ENCODE peak calls at places on chromosomes 3 and 15, in eight cellular contexts. One of them, this sample, is unnamed.

GRCh38 chr3:114308830-114309229 is 15.0 kb downstream of the TIGIT start:
- DNase-seq in HFFc6: no peak
- DNase-seq in AG04450: no peak
- DNase-seq in foreskin keratinocyte: no peak
- DNase-seq in left lung: no peak
- DNase-seq in GM13977: no peak
- DNase-seq in fibroblast of lung: no peak
- DNase-seq in tibial artery: no peak
- DNase-seq in this sample: no peak

GRCh38 chr15:60407406-60407805 is 9.6 kb upstream of the ANXA2 start:
- DNase-seq in left lung: no peak
- DNase-seq in HFFc6: peak
- DNase-seq in fibroblast of lung: peak
- DNase-seq in tibial artery: no peak
- DNase-seq in GM13977: no peak
- DNase-seq in AG04450: no peak
- DNase-seq in foreskin keratinocyte: peak
- DNase-seq in this sample: no peak

GRCh38 chr15:58469432-58470353 is 37.9 kb downstream of the LIPC start:
- DNase-seq in tibial artery: no peak
- DNase-seq in foreskin keratinocyte: peak
- DNase-seq in left lung: no peak
- DNase-seq in GM13977: no peak
- DNase-seq in fibroblast of lung: peak
- DNase-seq in HFFc6: peak
- DNase-seq in AG04450: peak
- DNase-seq in this sample: no peak

GRCh38 chr3:33467786-33468185 is 27.6 kb upstream of the UBP1 start:
- DNase-seq in fibroblast of lung: peak
- DNase-seq in left lung: no peak
- DNase-seq in AG04450: no peak
- DNase-seq in tibial artery: no peak
- DNase-seq in HFFc6: no peak
- DNase-seq in foreskin keratinocyte: no peak
- DNase-seq in GM13977: no peak
- DNase-seq in this sample: no peak

GRCh38 chr3:122092460-122093165 is 37.5 kb downstream of the CD86 start:
- DNase-seq in GM13977: no peak
- DNase-seq in HFFc6: peak
- DNase-seq in foreskin keratinocyte: no peak
- DNase-seq in fibroblast of lung: peak
- DNase-seq in tibial artery: no peak
- DNase-seq in left lung: no peak
- DNase-seq in AG04450: no peak
- DNase-seq in this sample: peak

GRCh38 chr15:77064539-77065308 is 6.2 kb downstream of the TSPAN3 start:
- DNase-seq in fibroblast of lung: peak
- DNase-seq in HFFc6: no peak
- DNase-seq in tibial artery: no peak
- DNase-seq in AG04450: no peak
- DNase-seq in foreskin keratinocyte: peak
- DNase-seq in GM13977: no peak
- DNase-seq in left lung: no peak
- DNase-seq in this sample: no peak

GRCh38 chr3:152349397-152349796 is 80.7 kb downstream of the MBNL1 start:
- DNase-seq in AG04450: no peak
- DNase-seq in HFFc6: peak
- DNase-seq in left lung: no peak
- DNase-seq in GM13977: no peak
- DNase-seq in tibial artery: no peak
- DNase-seq in fibroblast of lung: peak
- DNase-seq in foreskin keratinocyte: no peak
- DNase-seq in this sample: no peak

GRCh38 chr15:98420837-98421236 is 227.5 kb upstream of the IGF1R start:
- DNase-seq in HFFc6: no peak
- DNase-seq in AG04450: no peak
- DNase-seq in foreskin keratinocyte: no peak
- DNase-seq in GM13977: no peak
- DNase-seq in tibial artery: no peak
- DNase-seq in left lung: no peak
- DNase-seq in fibroblast of lung: no peak
- DNase-seq in this sample: no peak

GRCh38 chr3:10999516-10999915 is 7.0 kb downstream of the SLC6A1 start:
- DNase-seq in HFFc6: no peak
- DNase-seq in tibial artery: no peak
- DNase-seq in fibroblast of lung: no peak
- DNase-seq in foreskin keratinocyte: no peak
- DNase-seq in AG04450: no peak
- DNase-seq in GM13977: no peak
- DNase-seq in left lung: no peak
- DNase-seq in this sample: no peak

GRCh38 chr15:89858661-89859458 is 34.9 kb downstream of the AP3S2 start:
- DNase-seq in fibroblast of lung: no peak
- DNase-seq in GM13977: no peak
- DNase-seq in foreskin keratinocyte: no peak
- DNase-seq in HFFc6: no peak
- DNase-seq in left lung: no peak
- DNase-seq in AG04450: no peak
- DNase-seq in tibial artery: no peak
- DNase-seq in this sample: no peak

GRCh38 chr15:31473384-31474058 is 146.9 kb downstream of the KLF13 start:
- DNase-seq in HFFc6: no peak
- DNase-seq in GM13977: no peak
- DNase-seq in fibroblast of lung: no peak
- DNase-seq in AG04450: no peak
- DNase-seq in tibial artery: peak
- DNase-seq in foreskin keratinocyte: no peak
- DNase-seq in left lung: no peak
- DNase-seq in this sample: no peak

GRCh38 chr3:136465296-136465695 is 215.2 kb downstream of the PCCB start:
- DNase-seq in HFFc6: no peak
- DNase-seq in left lung: no peak
- DNase-seq in foreskin keratinocyte: no peak
- DNase-seq in GM13977: no peak
- DNase-seq in fibroblast of lung: peak
- DNase-seq in tibial artery: no peak
- DNase-seq in AG04450: no peak
- DNase-seq in this sample: no peak

GRCh38 chr3:194346621-194347020 is 4.5 kb downstream of the CPN2 start:
- DNase-seq in HFFc6: no peak
- DNase-seq in GM13977: no peak
- DNase-seq in left lung: no peak
- DNase-seq in tibial artery: no peak
- DNase-seq in fibroblast of lung: no peak
- DNase-seq in AG04450: no peak
- DNase-seq in foreskin keratinocyte: no peak
- DNase-seq in this sample: no peak

GRCh38 chr3:126971891-126972351 is 11.0 kb upstream of the PLXNA1 start:
- DNase-seq in tibial artery: peak
- DNase-seq in left lung: peak
- DNase-seq in AG04450: no peak
- DNase-seq in HFFc6: no peak
- DNase-seq in fibroblast of lung: peak
- DNase-seq in foreskin keratinocyte: no peak
- DNase-seq in GM13977: no peak
- DNase-seq in this sample: no peak

GRCh38 chr3:78029775-78030174 is 989.9 kb downstream of the ROBO2 start:
- DNase-seq in foreskin keratinocyte: no peak
- DNase-seq in tibial artery: no peak
- DNase-seq in fibroblast of lung: no peak
- DNase-seq in HFFc6: no peak
- DNase-seq in AG04450: no peak
- DNase-seq in GM13977: no peak
- DNase-seq in left lung: peak
- DNase-seq in this sample: no peak

GRCh38 chr3:125211523-125212095 is 939 bp downstream of the SLC12A8 start:
- DNase-seq in AG04450: no peak
- DNase-seq in tibial artery: no peak
- DNase-seq in fibroblast of lung: no peak
- DNase-seq in GM13977: no peak
- DNase-seq in foreskin keratinocyte: no peak
- DNase-seq in HFFc6: no peak
- DNase-seq in left lung: no peak
- DNase-seq in this sample: no peak

GRCh38 chr3:129567932-129568331 is 25.0 kb downstream of the H1-8 start:
- DNase-seq in HFFc6: no peak
- DNase-seq in GM13977: no peak
- DNase-seq in fibroblast of lung: no peak
- DNase-seq in left lung: no peak
- DNase-seq in AG04450: no peak
- DNase-seq in foreskin keratinocyte: no peak
- DNase-seq in tibial artery: no peak
- DNase-seq in this sample: no peak

GRCh38 chr15:63345391-63345752 is 36.3 kb downstream of the CA12 start:
- DNase-seq in GM13977: no peak
- DNase-seq in AG04450: no peak
- DNase-seq in foreskin keratinocyte: no peak
- DNase-seq in tibial artery: no peak
- DNase-seq in left lung: no peak
- DNase-seq in HFFc6: no peak
- DNase-seq in fibroblast of lung: no peak
- DNase-seq in this sample: no peak

GRCh38 chr3:168095611-168096209 is at the start of gene GOLIM4:
- DNase-seq in left lung: peak
- DNase-seq in AG04450: peak
- DNase-seq in tibial artery: peak
- DNase-seq in GM13977: peak
- DNase-seq in foreskin keratinocyte: no peak
- DNase-seq in fibroblast of lung: peak
- DNase-seq in HFFc6: peak
- DNase-seq in this sample: peak

GRCh38 chr15:63815796-63816533 is 17.8 kb downstream of the HERC1 start:
- DNase-seq in GM13977: no peak
- DNase-seq in foreskin keratinocyte: no peak
- DNase-seq in HFFc6: no peak
- DNase-seq in fibroblast of lung: no peak
- DNase-seq in AG04450: no peak
- DNase-seq in tibial artery: no peak
- DNase-seq in left lung: no peak
- DNase-seq in this sample: no peak

GRCh38 chr3:58034738-58035511 is 26.7 kb downstream of the FLNB start:
- DNase-seq in tibial artery: no peak
- DNase-seq in foreskin keratinocyte: no peak
- DNase-seq in HFFc6: no peak
- DNase-seq in GM13977: peak
- DNase-seq in fibroblast of lung: no peak
- DNase-seq in left lung: no peak
- DNase-seq in AG04450: no peak
- DNase-seq in this sample: no peak

GRCh38 chr3:150150633-150151032 is 179.9 kb upstream of the PFN2 start:
- DNase-seq in HFFc6: peak
- DNase-seq in GM13977: no peak
- DNase-seq in AG04450: no peak
- DNase-seq in left lung: no peak
- DNase-seq in tibial artery: no peak
- DNase-seq in fibroblast of lung: no peak
- DNase-seq in foreskin keratinocyte: no peak
- DNase-seq in this sample: no peak

DNA sequence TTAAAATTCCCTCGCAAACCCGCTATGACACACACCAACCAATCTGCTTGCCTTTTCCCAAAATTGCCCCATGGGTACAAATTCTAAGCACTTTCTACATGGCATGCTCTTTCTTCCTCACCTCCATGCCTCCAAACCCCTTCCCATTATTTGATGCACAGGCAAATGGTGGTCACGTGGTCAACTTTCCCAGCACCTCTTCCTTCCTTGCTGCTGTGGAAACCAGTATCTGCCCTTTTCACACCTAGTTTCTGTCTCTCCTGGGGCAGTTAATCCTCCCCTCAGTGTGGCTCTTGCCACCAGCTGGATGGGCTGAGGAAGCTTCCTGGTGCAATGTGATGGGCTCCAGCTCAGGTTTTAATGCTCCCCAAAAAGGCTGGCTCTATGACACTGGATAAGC is 38.4 kb upstream of the ST8SIA2 start:
- DNase-seq in AG04450: no peak
- DNase-seq in fibroblast of lung: no peak
- DNase-seq in HFFc6: no peak
- DNase-seq in GM13977: no peak
- DNase-seq in tibial artery: no peak
- DNase-seq in foreskin keratinocyte: no peak
- DNase-seq in left lung: no peak
- DNase-seq in this sample: no peak
- TF ChIP-seq CTCF in AG04450: no peak
- TF ChIP-seq CTCF in fibroblast of lung: no peak
- TF ChIP-seq CTCF in HFFc6: no peak
- TF ChIP-seq CTCF in GM13977: no peak
- TF ChIP-seq CTCF in tibial artery: no peak
- TF ChIP-seq CTCF in foreskin keratinocyte: no peak
- TF ChIP-seq CTCF in left lung: no peak
- TF ChIP-seq CTCF in this sample: no peak

GRCh38 chr3:141370065-141370533 is 1.8 kb downstream of the ZBTB38 start:
- DNase-seq in GM13977: peak
- DNase-seq in tibial artery: peak
- DNase-seq in HFFc6: peak
- DNase-seq in foreskin keratinocyte: no peak
- DNase-seq in fibroblast of lung: peak
- DNase-seq in AG04450: no peak
- DNase-seq in left lung: no peak
- DNase-seq in this sample: peak
- TF ChIP-seq CTCF in GM13977: peak
- TF ChIP-seq CTCF in tibial artery: peak
- TF ChIP-seq CTCF in HFFc6: peak
- TF ChIP-seq CTCF in foreskin keratinocyte: peak
- TF ChIP-seq CTCF in fibroblast of lung: peak
- TF ChIP-seq CTCF in AG04450: peak
- TF ChIP-seq CTCF in left lung: no peak
- TF ChIP-seq CTCF in this sample: no peak

GRCh38 chr3:68025189-68025588 is 370.8 kb upstream of the SUCLG2 start:
- DNase-seq in fibroblast of lung: no peak
- DNase-seq in GM13977: no peak
- DNase-seq in foreskin keratinocyte: no peak
- DNase-seq in tibial artery: no peak
- DNase-seq in HFFc6: no peak
- DNase-seq in AG04450: no peak
- DNase-seq in left lung: no peak
- DNase-seq in this sample: no peak
- TF ChIP-seq CTCF in fibroblast of lung: no peak
- TF ChIP-seq CTCF in GM13977: no peak
- TF ChIP-seq CTCF in foreskin keratinocyte: no peak
- TF ChIP-seq CTCF in tibial artery: no peak
- TF ChIP-seq CTCF in HFFc6: no peak
- TF ChIP-seq CTCF in AG04450: no peak
- TF ChIP-seq CTCF in left lung: no peak
- TF ChIP-seq CTCF in this sample: no peak

DNA sequence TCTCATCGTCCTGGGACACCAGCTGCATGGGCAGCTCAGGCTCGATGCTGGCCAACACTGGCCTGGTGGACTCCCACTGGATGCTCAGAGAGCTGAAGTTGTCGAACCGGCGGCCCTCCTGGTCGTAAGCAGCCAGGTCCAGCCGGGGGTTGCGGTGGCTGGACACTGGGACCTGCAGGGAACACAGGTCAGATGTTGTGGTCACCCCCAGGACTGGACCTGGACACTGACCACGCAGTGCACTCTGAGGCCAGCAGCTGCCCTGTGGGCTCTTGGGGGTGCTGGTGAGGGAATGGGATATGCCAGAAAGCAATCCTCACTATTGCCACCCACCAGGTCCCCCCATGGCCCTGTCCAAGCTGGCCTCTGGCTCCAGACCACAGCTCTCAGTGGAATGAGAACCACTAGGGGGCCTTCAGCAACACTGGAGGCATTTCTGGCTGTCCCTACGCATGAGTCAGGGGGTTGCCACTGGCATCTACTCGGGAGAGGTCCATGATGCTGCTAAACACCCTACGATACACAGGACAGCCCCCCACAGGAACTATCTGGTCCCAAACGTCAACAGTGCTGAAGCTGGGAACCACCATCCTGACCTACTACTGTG is 66.1 kb downstream of the NUP210 start:
- DNase-seq in GM13977: no peak
- DNase-seq in AG04450: no peak
- DNase-seq in left lung: peak
- DNase-seq in tibial artery: no peak
- DNase-seq in foreskin keratinocyte: no peak
- DNase-seq in fibroblast of lung: peak
- DNase-seq in HFFc6: no peak
- DNase-seq in this sample: no peak
- TF ChIP-seq CTCF in GM13977: no peak
- TF ChIP-seq CTCF in AG04450: peak
- TF ChIP-seq CTCF in left lung: no peak
- TF ChIP-seq CTCF in tibial artery: no peak
- TF ChIP-seq CTCF in foreskin keratinocyte: peak
- TF ChIP-seq CTCF in fibroblast of lung: no peak
- TF ChIP-seq CTCF in HFFc6: peak
- TF ChIP-seq CTCF in this sample: peak

This sample was measured in CD14-positive monocyte.